ENCODE peak calls at places on chromosome 14, in six cellular contexts. H is activated CD4-positive, alpha-beta T cell treated with anti-CD3 and anti-CD28 coated beads, Interleukin-2, amount 50 U/mL, for 48 hours; D is fibroblast of the conjunctiva; U is body of pancreas; O is midbrain; Q is GM10248. G is an unnamed sample.

GRCh38 chr14:90132821-90133570 is 71.2 kb downstream of the KCNK13 start:
- DNase-seq in H (no peak), D (no peak), U (no peak), O (no peak), Q (no peak), G (no peak)

GRCh38 chr14:75222208-75222701 is 45.8 kb upstream of the TMED10 start:
- DNase-seq in H (no peak), D (peak; percentile 37), U (no peak), O (no peak), Q (peak; percentile 52), G (no peak)

GRCh38 chr14:95478309-95478708 is 38.1 kb downstream of the SYNE3 start:
- DNase-seq in H (no peak), D (no peak), U (no peak), O (no peak), Q (no peak), G (no peak)

GRCh38 chr14:99597911-99598600 is 6.0 kb downstream of the CCDC85C start:
- DNase-seq in H (no peak), D (no peak), U (no peak), O (no peak), Q (no peak), G (no peak)

GRCh38 chr14:23269193-23269592 is 16.7 kb downstream of the HOMEZ start:
- DNase-seq in H (no peak), D (no peak), U (no peak), O (no peak), Q (no peak), G (no peak)

GRCh38 chr14:36973806-36974442 is 198.5 kb downstream of the SLC25A21 start:
- DNase-seq in H (no peak), D (peak; percentile 8), U (no peak), O (no peak), Q (no peak), G (no peak)

GRCh38 chr14:78535041-78535440 is 364.9 kb downstream of the NRXN3 start:
- DNase-seq in H (no peak), D (no peak), U (no peak), O (no peak), Q (no peak), G (no peak)

GRCh38 chr14:71714225-71714624 is 218.0 kb upstream of the RGS6 start:
- DNase-seq in H (no peak), D (peak; percentile 64), U (no peak), O (no peak), Q (no peak), G (no peak)

GRCh38 chr14:55605793-55606192 is 25.8 kb downstream of the KTN1 start:
- DNase-seq in H (no peak), D (no peak), U (no peak), O (no peak), Q (no peak), G (no peak)

GRCh38 chr14:55707365-55707804 is 127.4 kb downstream of the KTN1 start:
- DNase-seq in H (no peak), D (peak; percentile 37), U (no peak), O (peak; percentile 44), Q (no peak), G (no peak)

GRCh38 chr14:71403673-71404072 is 496.4 kb downstream of the PCNX1 start:
- DNase-seq in H (no peak), D (no peak), U (no peak), O (no peak), Q (peak; percentile 38), G (no peak)

GRCh38 chr14:90645842-90646443 is 170.3 kb downstream of the TTC7B start:
- DNase-seq in H (no peak), D (no peak), U (no peak), O (no peak), Q (no peak), G (no peak)

GRCh38 chr14:77760381-77761204 is at the start of gene SNW1:
- DNase-seq in H (peak; percentile 87), D (peak; percentile 22), U (peak; percentile 91), O (peak; percentile 49), Q (peak; percentile 95), G (peak; percentile 93)

GRCh38 chr14:67241416-67242362 is at the start of gene PALS1:
- DNase-seq in H (no peak), D (peak; percentile 16), U (peak; percentile 63), O (peak; percentile 64), Q (peak; percentile 32), G (no peak)

GRCh38 chr14:93160353-93160801 is 24.3 kb downstream of the MOAP1 start:
- DNase-seq in H (no peak), D (no peak), U (peak; percentile 22), O (no peak), Q (no peak), G (no peak)

GRCh38 chr14:23481992-23482813 is 12.7 kb downstream of the NGDN start:
- DNase-seq in H (no peak), D (no peak), U (no peak), O (peak; percentile 28), Q (no peak), G (no peak)

GRCh38 chr14:22808388-22809209 is 6.6 kb downstream of the SLC7A7 start:
- DNase-seq in H (no peak), D (no peak), U (no peak), O (no peak), Q (no peak), G (no peak)

GRCh38 chr14:77903233-77903632 is 103.3 kb downstream of the ADCK1 start:
- DNase-seq in H (no peak), D (no peak), U (no peak), O (no peak), Q (no peak), G (no peak)

GRCh38 chr14:87979689-87980088 is 13.3 kb downstream of the GALC start:
- DNase-seq in H (no peak), D (no peak), U (no peak), O (no peak), Q (no peak), G (no peak)

GRCh38 chr14:65019944-65020566 is 33.4 kb downstream of the FNTB start:
- DNase-seq in H (no peak), D (peak; percentile 58), U (peak; percentile 34), O (peak; percentile 86), Q (peak; percentile 60), G (peak; percentile 49)

GRCh38 chr14:73358187-73358586 is 100.2 kb downstream of the NUMB start:
- DNase-seq in H (no peak), D (no peak), U (no peak), O (no peak), Q (no peak), G (no peak)

GRCh38 chr14:85188836-85189235 is 341.1 kb upstream of the FLRT2 start:
- DNase-seq in H (no peak), D (no peak), U (no peak), O (no peak), Q (no peak), G (no peak)

GRCh38 chr14:68042002-68042401 is 222.4 kb downstream of the RAD51B start:
- DNase-seq in H (no peak), D (no peak), U (no peak), O (no peak), Q (no peak), G (no peak)

GRCh38 chr14:24312736-24313507 is 1.6 kb downstream of the LTB4R start:
- DNase-seq in H (no peak), D (no peak), U (no peak), O (peak; percentile 12), Q (no peak), G (no peak)

GRCh38 chr14:78983126-78983525 is 813.0 kb downstream of the NRXN3 start:
- DNase-seq in H (no peak), D (no peak), U (no peak), O (no peak), Q (no peak), G (no peak)